ENCODE peak calls at places on chromosomes 2 and 18, in nine cellular contexts. R is left cardiac atrium; Y is NCI-H2171 treated with DMSO at 0.1 percent for 48 hours; S is HCEC 1CT; N is stimulated activated CD8-positive, alpha-beta memory T cell treated with anti-CD3 and anti-CD28 coated beads, Interleukin-15, amount 100 ng/mL, for 24 hours; M is GM12865; J is GF-D8; X is Daoy; C is AG08396. Q is an unnamed sample.

GRCh38 chr2:10978112-10978670 is 66.5 kb downstream of the KCNF1 start:
- DNase-seq in R (no peak), Y (no peak), S (no peak), N (no peak), M (no peak), J (no peak), X (no peak), C (no peak), Q (no peak)

GRCh38 chr2:197919487-197919886 is 115.1 kb downstream of the PLCL1 start:
- DNase-seq in R (no peak), Y (no peak), S (no peak), N (no peak), M (no peak), J (peak; percentile 41), X (no peak), C (no peak), Q (no peak)

GRCh38 chr2:150387586-150388288 is 99.7 kb downstream of the RND3 start:
- DNase-seq in R (no peak), Y (no peak), S (no peak), N (no peak), M (no peak), J (no peak), X (peak; percentile 14), C (no peak), Q (peak; percentile 5)

GRCh38 chr2:120289221-120289906 is 36.7 kb downstream of the RALB start:
- DNase-seq in R (no peak), Y (peak; percentile 10), S (no peak), N (no peak), M (no peak), J (no peak), X (no peak), C (no peak), Q (no peak)

GRCh38 chr2:37365669-37366068 is 21.2 kb downstream of the QPCT start:
- DNase-seq in R (no peak), Y (no peak), S (no peak), N (no peak), M (peak; percentile 60), J (no peak), X (peak; percentile 61), C (no peak), Q (no peak)

GRCh38 chr2:119431155-119431975 is at the start of gene TMEM37:
- DNase-seq in R (peak; percentile 76), Y (peak; percentile 81), S (peak; percentile 29), N (no peak), M (peak; percentile 82), J (peak; percentile 18), X (peak; percentile 78), C (peak; percentile 84), Q (no peak)

GRCh38 chr2:226995625-226996041 is 159.8 kb downstream of the RHBDD1 start:
- DNase-seq in R (peak; percentile 74), Y (no peak), S (no peak), N (no peak), M (peak; percentile 38), J (no peak), X (peak; percentile 81), C (peak; percentile 16), Q (no peak)

GRCh38 chr2:21118302-21118920 is 5.4 kb upstream of the TDRD15 start:
- DNase-seq in R (no peak), Y (peak; percentile 55), S (peak; percentile 23), N (no peak), M (peak; percentile 35), J (no peak), X (peak; percentile 32), C (peak; percentile 19), Q (peak; percentile 4)

GRCh38 chr18:45007531-45007930 is 326.8 kb downstream of the SETBP1 start:
- DNase-seq in R (no peak), Y (no peak), S (no peak), N (no peak), M (no peak), J (no peak), X (no peak), C (no peak), Q (no peak)

GRCh38 chr2:45960057-45960863 is 308.8 kb downstream of the PRKCE start:
- DNase-seq in R (no peak), Y (no peak), S (no peak), N (no peak), M (no peak), J (no peak), X (no peak), C (no peak), Q (no peak)

GRCh38 chr2:26770986-26771586 is 7.0 kb downstream of the SLC35F6 start:
- DNase-seq in R (peak; percentile 89), Y (peak; percentile 87), S (peak; percentile 68), N (no peak), M (peak; percentile 52), J (no peak), X (peak; percentile 59), C (peak; percentile 55), Q (peak; percentile 68)